ENCODE peak calls at places on chromosomes 3 and 15, in seven cellular contexts. C is GM19239; Z is stimulated activated CD4-positive, alpha-beta T cell treated with anti-CD3 and anti-CD28 coated beads, Interleukin-1b, Interleukin-23, amount 100 ng/mL, for 4 hours; J is fibroblast of the aortic adventitia; B is H4; Q is progenitor cell of endocrine pancreas; V is SHP77. L is an unnamed sample.
A peak's percentile ranks its signal among the peaks of the same experiment; 100 is the strongest.

GRCh38 chr3:73419993-73420392 is 204.7 kb downstream of the PDZRN3 start:
- DNase-seq in C (no peak), Z (no peak), J (peak; percentile 17), B (no peak), Q (no peak), V (no peak), L (no peak)

GRCh38 chr3:98741121-98741716 is 21.9 kb upstream of the ST3GAL6 start:
- DNase-seq in C (no peak), Z (no peak), J (peak; percentile 76), B (no peak), Q (no peak), V (no peak), L (no peak)

GRCh38 chr15:98485451-98485850 is 162.9 kb upstream of the IGF1R start:
- DNase-seq in C (no peak), Z (no peak), J (no peak), B (no peak), Q (no peak), V (no peak), L (no peak)

GRCh38 chr15:74893627-74894026 is 3.8 kb downstream of the MPI start:
- DNase-seq in C (no peak), Z (no peak), J (no peak), B (no peak), Q (no peak), V (no peak), L (no peak)

GRCh38 chr3:181239456-181239855 is 249.9 kb upstream of the DNAJC19 start:
- DNase-seq in C (no peak), Z (no peak), J (no peak), B (no peak), Q (no peak), V (no peak), L (no peak)

GRCh38 chr15:31001702-31002101 is 10.3 kb upstream of the MTMR10 start:
- DNase-seq in C (no peak), Z (no peak), J (no peak), B (no peak), Q (no peak), V (no peak), L (no peak)

GRCh38 chr3:184171562-184171961 is 3.1 kb upstream of the AP2M1 start:
- DNase-seq in C (no peak), Z (no peak), J (no peak), B (no peak), Q (no peak), V (no peak), L (peak; percentile 56)

GRCh38 chr3:193400304-193400703 is 21.8 kb upstream of the ATP13A5 start:
- DNase-seq in C (no peak), Z (no peak), J (no peak), B (no peak), Q (no peak), V (no peak), L (no peak)

GRCh38 chr3:160126761-160127160 is 98.5 kb upstream of the C3orf80 start:
- DNase-seq in C (no peak), Z (no peak), J (no peak), B (no peak), Q (no peak), V (no peak), L (no peak)

GRCh38 chr3:39812537-39812936 is 3.1 kb downstream of the MYRIP start:
- DNase-seq in C (no peak), Z (no peak), J (peak; percentile 23), B (no peak), Q (no peak), V (peak; percentile 10), L (no peak)

GRCh38 chr3:151315846-151316245 is 774 bp downstream of the GPR87 start:
- DNase-seq in C (no peak), Z (no peak), J (no peak), B (no peak), Q (no peak), V (no peak), L (no peak)

GRCh38 chr3:127408684-127409420 is 121.0 kb upstream of the PRR20G start:
- DNase-seq in C (no peak), Z (no peak), J (no peak), B (no peak), Q (no peak), V (no peak), L (no peak)

GRCh38 chr15:86296762-86297161 is 217.1 kb downstream of the AGBL1 start:
- DNase-seq in C (no peak), Z (no peak), J (no peak), B (no peak), Q (no peak), V (no peak), L (no peak)

GRCh38 chr3:85567074-85567676 is 608.4 kb downstream of the CADM2 start:
- DNase-seq in C (peak; percentile 2), Z (no peak), J (no peak), B (peak; percentile 14), Q (no peak), V (peak; percentile 32), L (peak; percentile 20)

GRCh38 chr15:78194568-78194925 is 39.8 kb downstream of the ACSBG1 start:
- DNase-seq in C (no peak), Z (no peak), J (no peak), B (no peak), Q (no peak), V (no peak), L (no peak)

GRCh38 chr3:171018151-171018935 is 8.2 kb downstream of the SLC2A2 start:
- DNase-seq in C (no peak), Z (no peak), J (no peak), B (no peak), Q (no peak), V (no peak), L (no peak)

GRCh38 chr3:143612541-143612940 is 235.7 kb downstream of the SLC9A9 start:
- DNase-seq in C (no peak), Z (no peak), J (no peak), B (no peak), Q (no peak), V (no peak), L (no peak)

GRCh38 chr3:184717608-184717995 is 5.7 kb upstream of the MAGEF1 start:
- DNase-seq in C (no peak), Z (no peak), J (no peak), B (no peak), Q (no peak), V (no peak), L (no peak)

GRCh38 chr3:5994651-5995050 is 807.1 kb downstream of the EDEM1 start:
- DNase-seq in C (no peak), Z (no peak), J (no peak), B (no peak), Q (no peak), V (no peak), L (no peak)

GRCh38 chr15:34717729-34718128 is 37.1 kb downstream of the GJD2 start:
- DNase-seq in C (no peak), Z (no peak), J (no peak), B (no peak), Q (no peak), V (no peak), L (no peak)

GRCh38 chr3:175111036-175111435 is 251.9 kb downstream of the NAALADL2 start:
- DNase-seq in C (no peak), Z (no peak), J (peak; percentile 36), B (no peak), Q (no peak), V (no peak), L (no peak)